ENCODE peak calls at places on chromosomes 16 and 17, in four cellular contexts. P, D, C and I are unnamed samples.

GRCh38 chr17:72030067-72030899 is 90.5 kb upstream of the SOX9 start:
- DNase-seq in P (peak), D (peak), C (no peak), I (peak)

GRCh38 chr17:66451188-66452149 is 149.1 kb downstream of the PRKCA start:
- DNase-seq in P (no peak), D (no peak), C (no peak), I (no peak)

GRCh38 chr17:45848868-45849535 is 4.3 kb downstream of the SPPL2C start:
- DNase-seq in P (no peak), D (no peak), C (no peak), I (no peak)

GRCh38 chr17:29085223-29085622 is 42.3 kb downstream of the PIPOX start:
- DNase-seq in P (no peak), D (no peak), C (no peak), I (no peak)

GRCh38 chr17:27974045-27974436 is 68.4 kb upstream of the NLK start:
- DNase-seq in P (no peak), D (no peak), C (no peak), I (no peak)

GRCh38 chr17:13704333-13704732 is 102.6 kb upstream of the HS3ST3A1 start:
- DNase-seq in P (no peak), D (no peak), C (peak), I (no peak)

GRCh38 chr17:13484020-13484419 is 117.7 kb downstream of the HS3ST3A1 start:
- DNase-seq in P (no peak), D (no peak), C (no peak), I (no peak)

GRCh38 chr17:77425791-77426641 is 285.2 kb downstream of the SEC14L1 start:
- DNase-seq in P (no peak), D (no peak), C (peak), I (no peak)

GRCh38 chr17:148757-149156 is 11.4 kb downstream of the SCGB1C2 start:
- DNase-seq in P (no peak), D (no peak), C (no peak), I (no peak)

GRCh38 chr17:70552230-70552981 is 383.1 kb downstream of the KCNJ2 start:
- DNase-seq in P (peak), D (peak), C (peak), I (peak)

GRCh38 chr17:58335061-58335731 is 6.6 kb upstream of the TSPOAP1 start:
- DNase-seq in P (no peak), D (no peak), C (no peak), I (no peak)

GRCh38 chr16:12159028-12159427 is 182.5 kb downstream of the SNX29 start:
- DNase-seq in P (no peak), D (no peak), C (no peak), I (no peak)

GRCh38 chr17:67110619-67111018 is 66.3 kb downstream of the CACNG1 start:
- DNase-seq in P (no peak), D (no peak), C (no peak), I (no peak)

GRCh38 chr17:74431568-74432483 is at the start of gene GPRC5C:
- DNase-seq in P (peak), D (no peak), C (peak), I (peak)

GRCh38 chr17:65023791-65024190 is 32.7 kb downstream of the GNA13 start:
- DNase-seq in P (no peak), D (no peak), C (no peak), I (no peak)

GRCh38 chr17:58338907-58339774 is 10.5 kb upstream of the TSPOAP1 start:
- DNase-seq in P (peak), D (peak), C (no peak), I (no peak)

GRCh38 chr16:62254847-62255246 is 218.6 kb upstream of the CDH8 start:
- DNase-seq in P (no peak), D (no peak), C (peak), I (no peak)

GRCh38 chr17:21371511-21372081 is 4.6 kb upstream of the KCNJ12 start:
- DNase-seq in P (no peak), D (no peak), C (no peak), I (no peak)

GRCh38 chr16:51326131-51326856 is 175.2 kb upstream of the SALL1 start:
- DNase-seq in P (no peak), D (no peak), C (peak), I (no peak)

GRCh38 chr17:58148609-58149008 is 425 bp downstream of the OR4D1 start:
- DNase-seq in P (no peak), D (no peak), C (no peak), I (no peak)

GRCh38 chr16:57355898-57356414 is 2.6 kb upstream of the CCL22 start:
- DNase-seq in P (no peak), D (no peak), C (no peak), I (no peak)

GRCh38 chr17:72677108-72677507 is 415.4 kb downstream of the SLC39A11 start:
- DNase-seq in P (no peak), D (no peak), C (no peak), I (no peak)

GRCh38 chr17:45006927-45007461 is 38.9 kb upstream of the C1QL1 start:
- DNase-seq in P (no peak), D (no peak), C (no peak), I (no peak)

GRCh38 chr17:64281962-64282752 is 19.1 kb upstream of the TEX2 start:
- DNase-seq in P (peak), D (peak), C (peak), I (peak)

GRCh38 chr17:6570731-6571465 is 14.5 kb upstream of the PITPNM3 start:
- DNase-seq in P (no peak), D (no peak), C (no peak), I (no peak)

GRCh38 chr17:63701477-63702222 is 1.7 kb upstream of the LIMD2 start:
- DNase-seq in P (peak), D (no peak), C (no peak), I (peak)

GRCh38 chr16:20918486-20919239 is 18.1 kb downstream of the LYRM1 start:
- DNase-seq in P (no peak), D (no peak), C (no peak), I (no peak)

GRCh38 chr17:66175892-66176291 is 16.0 kb downstream of the CEP112 start:
- DNase-seq in P (no peak), D (no peak), C (no peak), I (no peak)

GRCh38 chr16:87819983-87820382 is 49.3 kb downstream of the SLC7A5 start:
- DNase-seq in P (no peak), D (no peak), C (no peak), I (no peak)

GRCh38 chr17:66580601-66581385 is 254.1 kb upstream of the CACNG5 start:
- DNase-seq in P (no peak), D (no peak), C (no peak), I (no peak)

DNA sequence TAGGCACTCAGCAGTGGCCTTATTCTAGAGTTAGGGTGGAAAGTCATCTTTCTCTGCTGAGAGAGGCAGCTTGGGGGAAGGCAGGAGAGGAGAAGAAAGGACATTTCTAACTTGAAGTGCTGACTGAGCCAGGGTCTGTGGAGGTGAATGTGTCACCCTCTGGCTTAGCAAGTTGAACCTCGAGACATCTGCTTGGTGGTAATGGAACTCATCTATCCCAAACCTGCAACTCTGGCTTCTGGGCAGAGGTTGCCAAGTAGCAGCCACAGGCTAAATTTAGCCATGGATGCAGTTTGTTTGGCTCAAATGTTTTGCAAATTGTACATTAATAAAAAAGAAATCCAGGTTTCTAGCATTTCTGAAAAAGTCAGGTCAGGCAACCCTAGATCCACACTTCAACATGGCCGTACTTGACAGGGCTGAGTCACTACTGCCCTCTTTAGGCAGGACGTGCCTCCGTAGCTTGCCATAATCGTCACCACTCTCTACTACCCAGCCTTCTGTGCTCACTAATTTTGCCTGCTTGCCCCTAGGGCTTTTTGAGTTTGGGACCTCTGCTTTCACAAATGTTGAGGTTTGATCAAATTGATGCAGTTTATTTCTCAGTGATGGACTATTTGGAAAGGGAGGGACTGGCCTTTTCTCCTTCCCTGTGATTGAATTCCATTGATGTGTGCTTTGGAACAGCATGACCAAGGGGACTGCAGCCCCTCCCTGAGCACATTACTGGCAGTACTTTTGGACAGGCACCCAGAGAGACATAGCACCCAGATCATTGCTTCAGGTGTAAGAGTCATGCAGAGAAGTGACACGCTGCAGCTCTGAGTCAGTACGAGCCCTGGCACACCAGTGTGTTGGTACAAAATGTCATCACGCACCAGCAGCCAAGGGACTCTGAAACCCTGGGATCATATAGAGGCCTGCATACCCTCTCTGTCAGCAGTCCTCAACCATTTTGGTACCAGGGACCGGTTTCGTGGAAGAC is 5.2 kb downstream of the CDH13 start:
- DNase-seq in P (no peak), D (no peak), C (no peak), I (no peak)
- TF ChIP-seq CTCF in P (no peak), D (peak), C (peak), I (peak)

GRCh38 chr16:19075511-19075910 is 8.1 kb downstream of the COQ7 start:
- DNase-seq in P (no peak), D (no peak), C (no peak), I (no peak)

GRCh38 chr16:19071811-19072777 is 4.7 kb downstream of the COQ7 start:
- DNase-seq in P (peak), D (no peak), C (peak), I (peak)

GRCh38 chr16:19073344-19073743 is 5.9 kb downstream of the COQ7 start:
- DNase-seq in P (no peak), D (no peak), C (no peak), I (no peak)

GRCh38 chr16:19077879-19078278 is 10.5 kb downstream of the COQ7 start:
- DNase-seq in P (no peak), D (no peak), C (no peak), I (no peak)

DNA sequence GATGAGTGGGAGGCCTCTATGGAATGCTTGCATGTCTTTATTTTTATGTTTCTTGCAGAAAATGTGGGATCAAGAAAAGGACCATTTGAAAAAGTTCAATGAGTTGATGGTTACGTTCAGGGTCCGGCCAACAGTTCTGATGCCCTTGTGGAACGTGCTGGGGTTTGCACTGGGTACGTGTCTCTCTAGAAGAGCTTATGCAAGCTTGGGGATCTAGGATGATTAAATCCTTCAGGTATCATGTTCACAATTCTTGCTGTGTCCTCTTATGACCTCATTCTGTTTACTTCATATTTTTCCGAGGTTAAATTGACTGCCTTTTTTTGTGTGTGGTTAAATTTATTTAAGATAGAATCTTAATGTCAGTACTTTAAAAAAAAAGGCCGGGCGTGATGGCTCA is 6.4 kb downstream of the COQ7 start:
- DNase-seq in P (no peak), D (no peak), C (no peak), I (no peak)
- TF ChIP-seq CTCF in P (no peak), D (no peak), C (no peak), I (no peak)

GRCh38 chr17:14736631-14737030 is 435.8 kb downstream of the HS3ST3B1 start:
- DNase-seq in P (no peak), D (no peak), C (no peak), I (no peak)

GRCh38 chr17:14738652-14738988 is 437.7 kb downstream of the HS3ST3B1 start:
- DNase-seq in P (no peak), D (no peak), C (no peak), I (no peak)

GRCh38 chr17:14739656-14740431 is 439.0 kb downstream of the HS3ST3B1 start:
- DNase-seq in P (no peak), D (no peak), C (no peak), I (no peak)

GRCh38 chr17:14741516-14741915 is 440.6 kb downstream of the HS3ST3B1 start:
- DNase-seq in P (no peak), D (no peak), C (no peak), I (no peak)

DNA sequence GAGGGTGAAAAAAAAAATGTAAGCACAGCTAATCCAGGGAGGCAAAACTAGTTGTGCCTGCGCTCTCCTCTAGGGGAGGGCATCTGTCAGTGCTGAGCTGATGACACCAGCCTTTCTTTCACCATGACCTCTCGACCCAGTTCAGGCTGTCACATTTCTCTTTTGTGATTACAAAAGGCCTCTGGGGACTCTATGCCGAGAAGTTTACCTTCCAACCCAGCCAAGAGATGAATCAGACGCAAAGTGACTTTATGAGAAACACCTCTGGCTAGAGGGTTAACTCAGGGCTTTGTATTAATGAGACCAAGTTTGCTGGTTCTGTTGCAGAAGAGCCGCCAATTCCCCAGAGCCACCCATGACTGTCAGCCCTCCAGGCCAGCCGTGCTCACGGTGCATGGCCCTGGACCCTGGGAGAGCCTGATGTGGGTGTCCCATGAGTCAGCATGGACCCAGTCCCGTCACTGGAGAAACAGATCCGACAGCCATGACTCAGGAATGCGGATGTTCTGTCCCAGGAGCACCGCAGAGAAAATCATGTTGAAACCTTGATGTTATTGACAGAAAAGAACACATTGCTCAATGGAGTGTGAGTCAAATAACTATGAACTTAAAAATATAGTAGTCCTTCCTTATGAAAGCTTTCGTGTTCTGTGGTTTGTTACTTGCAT is 437.2 kb downstream of the HS3ST3B1 start:
- DNase-seq in P (peak), D (no peak), C (peak), I (no peak)
- TF ChIP-seq CTCF in P (peak), D (no peak), C (peak), I (peak)

GRCh38 chr16:89185062-89185751 is 13.7 kb downstream of the CDH15 start:
- DNase-seq in P (no peak), D (no peak), C (no peak), I (no peak)

GRCh38 chr16:89189358-89190025 is 10.8 kb downstream of the SLC22A31 start:
- DNase-seq in P (no peak), D (no peak), C (no peak), I (no peak)

GRCh38 chr16:89188064-89188441 is 12.3 kb downstream of the SLC22A31 start:
- DNase-seq in P (no peak), D (no peak), C (no peak), I (no peak)

GRCh38 chr16:89184685-89185061 is 13.1 kb downstream of the CDH15 start:
- DNase-seq in P (no peak), D (no peak), C (no peak), I (no peak)

GRCh38 chr16:89187337-89188063 is 12.8 kb downstream of the SLC22A31 start:
- DNase-seq in P (no peak), D (no peak), C (no peak), I (no peak)
- TF ChIP-seq CTCF in P (no peak), D (no peak), C (no peak), I (peak)

GRCh38 chr17:80423536-80424225 is 8.7 kb downstream of the ENDOV start:
- DNase-seq in P (no peak), D (no peak), C (no peak), I (peak)

GRCh38 chr17:80426671-80427326 is 11.8 kb downstream of the ENDOV start:
- DNase-seq in P (peak), D (peak), C (peak), I (peak)

GRCh38 chr17:80425835-80426426 is 11.0 kb downstream of the ENDOV start:
- DNase-seq in P (no peak), D (no peak), C (no peak), I (no peak)

GRCh38 chr17:80424261-80424660 is 9.3 kb downstream of the ENDOV start:
- DNase-seq in P (no peak), D (no peak), C (no peak), I (no peak)

DNA sequence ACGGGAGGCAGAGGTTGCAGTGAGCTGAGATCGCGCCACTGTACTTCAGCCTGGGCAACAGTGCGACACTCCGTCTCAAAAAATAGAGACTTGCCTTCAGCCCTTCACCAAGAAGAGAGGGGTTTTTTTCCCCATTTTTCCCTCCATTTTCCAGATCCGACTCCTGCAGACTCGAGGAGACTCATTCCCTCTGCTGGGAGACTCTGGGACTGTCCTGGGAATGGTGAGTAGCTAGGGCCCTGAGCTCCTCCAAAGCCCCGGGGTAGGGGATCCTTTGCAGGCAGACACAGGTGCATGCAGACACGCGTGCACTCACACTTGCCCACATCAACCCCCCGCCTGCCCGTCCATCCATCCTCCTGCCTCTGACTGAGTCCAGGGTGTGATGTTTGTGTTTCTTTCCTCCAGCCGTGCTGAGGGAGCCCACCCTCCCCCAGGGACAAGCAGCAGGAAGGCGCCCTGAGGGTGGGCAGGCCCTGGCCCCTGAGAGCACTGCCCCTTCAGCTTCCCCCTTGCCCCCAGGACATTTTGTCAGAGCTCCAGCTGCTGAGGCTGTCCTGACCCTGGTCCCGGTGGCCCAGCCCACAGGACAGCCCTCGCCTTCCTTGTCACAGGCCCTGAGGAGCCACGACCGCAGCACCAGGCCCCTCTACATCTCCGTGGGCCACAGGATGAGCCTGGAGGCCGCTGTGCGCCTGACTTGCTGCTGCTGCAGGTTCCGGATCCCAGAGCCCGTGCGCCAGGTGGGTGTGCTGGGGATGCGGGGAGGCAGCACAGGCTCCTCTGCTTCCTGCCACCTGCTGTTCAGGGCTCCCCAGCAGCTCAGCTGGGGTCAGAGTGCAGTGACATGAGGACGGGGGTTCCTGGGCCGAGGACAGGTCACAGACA is 10.2 kb downstream of the ENDOV start:
- DNase-seq in P (no peak), D (no peak), C (no peak), I (no peak)
- TF ChIP-seq CTCF in P (no peak), D (no peak), C (no peak), I (no peak)

DNA sequence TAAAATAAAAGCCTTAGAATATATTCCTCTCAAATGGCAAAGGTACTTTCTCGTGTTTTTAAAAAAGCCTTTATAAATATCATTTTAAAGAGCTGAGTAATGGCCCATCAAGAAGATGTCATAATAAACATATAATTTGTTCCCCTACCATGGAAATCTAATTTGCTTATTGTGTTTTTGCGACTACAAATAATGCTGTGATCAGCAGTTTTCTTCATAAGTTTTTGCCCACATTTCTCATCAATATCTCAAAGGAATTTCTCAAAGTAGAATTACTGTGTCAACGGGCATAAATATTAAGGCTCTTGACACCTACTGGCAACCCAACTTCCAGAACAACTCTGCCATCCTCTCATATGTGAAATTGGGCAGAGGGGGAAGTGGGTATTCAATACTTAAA is 17.5 kb downstream of the ZNF18 start:
- DNase-seq in P (no peak), D (no peak), C (no peak), I (no peak)
- TF ChIP-seq CTCF in P (no peak), D (no peak), C (no peak), I (no peak)